ENCODE peak calls at places on chromosomes 12 and 14, in six cellular contexts. V, R, I, B, H and U are unnamed samples.
A peak's percentile ranks its signal among the peaks of the same experiment; 100 is the strongest.

GRCh38 chr14:63513756-63514155 is 29.4 kb downstream of the PPP2R5E start:
- DNase-seq in V (no peak), R (no peak), I (no peak), B (no peak), H (no peak), U (no peak)

GRCh38 chr14:104395276-104395675 is 184.3 kb upstream of the C14orf180 start:
- DNase-seq in V (no peak), R (no peak), I (no peak), B (no peak), H (no peak), U (no peak)

GRCh38 chr12:111268738-111269572 is 99.9 kb downstream of the PHETA1 start:
- DNase-seq in V (no peak), R (no peak), I (no peak), B (no peak), H (peak; percentile 3), U (no peak)

GRCh38 chr12:22262309-22262708 is 72.2 kb downstream of the ST8SIA1 start:
- DNase-seq in V (no peak), R (no peak), I (no peak), B (no peak), H (no peak), U (no peak)

GRCh38 chr14:73491977-73492552 is 1.3 kb downstream of the RIOX1 start:
- DNase-seq in V (no peak), R (no peak), I (no peak), B (no peak), H (no peak), U (no peak)

GRCh38 chr12:31861360-31861759 is 97.9 kb upstream of the RESF1 start:
- DNase-seq in V (no peak), R (peak; percentile 19), I (no peak), B (no peak), H (peak; percentile 31), U (no peak)

GRCh38 chr14:68141531-68142088 is 322.0 kb downstream of the RAD51B start:
- DNase-seq in V (no peak), R (no peak), I (no peak), B (peak; percentile 39), H (peak; percentile 70), U (no peak)

GRCh38 chr12:108457734-108458361 is 57.2 kb upstream of the FICD start:
- DNase-seq in V (no peak), R (no peak), I (no peak), B (no peak), H (peak; percentile 57), U (no peak)

GRCh38 chr14:67167420-67168109 is 21.7 kb upstream of the GARIN2 start:
- DNase-seq in V (no peak), R (no peak), I (no peak), B (no peak), H (peak; percentile 17), U (no peak)

GRCh38 chr12:42426733-42427132 is 100.8 kb downstream of the PPHLN1 start:
- DNase-seq in V (no peak), R (no peak), I (no peak), B (no peak), H (no peak), U (peak; percentile 23)

GRCh38 chr12:119412811-119413794 is 78.6 kb downstream of the CCDC60 start:
- DNase-seq in V (no peak), R (peak; percentile 59), I (peak; percentile 44), B (peak; percentile 80), H (peak; percentile 17), U (peak; percentile 52)

GRCh38 chr14:90732723-90733122 is 83.5 kb downstream of the TTC7B start:
- DNase-seq in V (no peak), R (no peak), I (no peak), B (no peak), H (no peak), U (no peak)

GRCh38 chr14:75847584-75847983 is 134.2 kb downstream of the TGFB3 start:
- DNase-seq in V (no peak), R (no peak), I (no peak), B (no peak), H (no peak), U (no peak)

GRCh38 chr12:63991036-63991547 is 146.6 kb downstream of the SRGAP1 start:
- DNase-seq in V (no peak), R (no peak), I (no peak), B (no peak), H (no peak), U (no peak)

GRCh38 chr14:36816481-36816880 is 154.8 kb downstream of the PAX9 start:
- DNase-seq in V (no peak), R (no peak), I (no peak), B (no peak), H (no peak), U (no peak)

GRCh38 chr12:22624573-22624907 is 431 bp upstream of the ETNK1 start:
- DNase-seq in V (no peak), R (no peak), I (no peak), B (no peak), H (no peak), U (no peak)

GRCh38 chr14:66752109-66752508 is 244.2 kb downstream of the GPHN start:
- DNase-seq in V (no peak), R (no peak), I (no peak), B (no peak), H (no peak), U (no peak)

GRCh38 chr12:109191621-109192250 is 75.3 kb downstream of the ACACB start:
- DNase-seq in V (no peak), R (no peak), I (no peak), B (no peak), H (no peak), U (no peak)

GRCh38 chr14:90452366-90452765 is 55.5 kb downstream of the CALM1 start:
- DNase-seq in V (no peak), R (no peak), I (no peak), B (no peak), H (no peak), U (no peak)

GRCh38 chr12:22856120-22856699 is 231.2 kb downstream of the ETNK1 start:
- DNase-seq in V (no peak), R (no peak), I (no peak), B (peak; percentile 28), H (peak; percentile 65), U (peak; percentile 11)

GRCh38 chr14:88837495-88837894 is 13.0 kb downstream of the TTC8 start:
- DNase-seq in V (no peak), R (no peak), I (no peak), B (no peak), H (no peak), U (no peak)

GRCh38 chr14:21109377-21110260 is 8.8 kb downstream of the TMEM253 start:
- DNase-seq in V (no peak), R (no peak), I (no peak), B (no peak), H (no peak), U (no peak)

GRCh38 chr12:55930771-55931316 is at the start of gene DGKA:
- DNase-seq in V (no peak), R (peak; percentile 36), I (peak; percentile 30), B (peak; percentile 74), H (peak; percentile 89), U (no peak)

GRCh38 chr12:26818201-26818600 is 14.8 kb downstream of the ITPR2 start:
- DNase-seq in V (no peak), R (no peak), I (no peak), B (no peak), H (no peak), U (no peak)

GRCh38 chr14:103101257-103101963 is 6.9 kb downstream of the EXOC3L4 start:
- DNase-seq in V (no peak), R (no peak), I (no peak), B (no peak), H (no peak), U (no peak)

GRCh38 chr12:74541074-74541473 is 3.4 kb downstream of the ATXN7L3B start:
- DNase-seq in V (no peak), R (no peak), I (no peak), B (no peak), H (no peak), U (no peak)
- H3K4me1 ChIP-seq in V (peaks cover 27% of the 10 kb centered on the region), R (peaks cover 42% of the 10 kb centered on the region), I (peaks cover 46% of the 10 kb centered on the region), B (peaks cover 29% of the 10 kb centered on the region), H (peaks cover 34% of the 10 kb centered on the region), U (peaks cover 17% of the 10 kb centered on the region)

DNA sequence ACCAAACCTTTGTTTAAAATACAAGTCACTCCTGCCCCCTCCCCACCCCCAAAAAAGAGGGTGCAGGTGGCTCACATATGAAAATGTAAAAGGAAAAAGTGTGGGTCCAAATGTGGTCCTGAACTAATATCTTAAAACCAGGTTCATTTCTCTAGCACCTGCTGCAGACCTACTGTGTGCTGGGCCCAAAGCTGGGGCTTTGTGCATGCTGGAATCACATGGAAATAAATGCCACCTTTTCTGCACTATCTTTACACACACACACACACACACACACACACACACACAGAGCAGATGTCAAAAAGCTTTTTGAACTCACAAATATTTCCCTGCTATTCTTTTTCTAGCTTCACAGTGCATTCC is 3.2 kb upstream of the BCL11B start:
- DNase-seq in V (no peak), R (no peak), I (no peak), B (no peak), H (no peak), U (no peak)
- H3K4me3 ChIP-seq in V (no peak overlapping the region), R (no peak overlapping the region), I (no peak overlapping the region), B (no peak overlapping the region), H (no peak overlapping the region), U (no peak overlapping the region)

GRCh38 chr12:12529783-12530421 is 32.8 kb downstream of the DUSP16 start:
- DNase-seq in V (no peak), R (no peak), I (no peak), B (no peak), H (no peak), U (no peak)
- H3K4me1 ChIP-seq in V (peaks cover 32% of the 10 kb centered on the region), R (peaks cover 65% of the 10 kb centered on the region), I (peaks cover 49% of the 10 kb centered on the region), B (peaks cover 54% of the 10 kb centered on the region), H (no peaks in the 10 kb centered on the region), U (no peaks in the 10 kb centered on the region)

DNA sequence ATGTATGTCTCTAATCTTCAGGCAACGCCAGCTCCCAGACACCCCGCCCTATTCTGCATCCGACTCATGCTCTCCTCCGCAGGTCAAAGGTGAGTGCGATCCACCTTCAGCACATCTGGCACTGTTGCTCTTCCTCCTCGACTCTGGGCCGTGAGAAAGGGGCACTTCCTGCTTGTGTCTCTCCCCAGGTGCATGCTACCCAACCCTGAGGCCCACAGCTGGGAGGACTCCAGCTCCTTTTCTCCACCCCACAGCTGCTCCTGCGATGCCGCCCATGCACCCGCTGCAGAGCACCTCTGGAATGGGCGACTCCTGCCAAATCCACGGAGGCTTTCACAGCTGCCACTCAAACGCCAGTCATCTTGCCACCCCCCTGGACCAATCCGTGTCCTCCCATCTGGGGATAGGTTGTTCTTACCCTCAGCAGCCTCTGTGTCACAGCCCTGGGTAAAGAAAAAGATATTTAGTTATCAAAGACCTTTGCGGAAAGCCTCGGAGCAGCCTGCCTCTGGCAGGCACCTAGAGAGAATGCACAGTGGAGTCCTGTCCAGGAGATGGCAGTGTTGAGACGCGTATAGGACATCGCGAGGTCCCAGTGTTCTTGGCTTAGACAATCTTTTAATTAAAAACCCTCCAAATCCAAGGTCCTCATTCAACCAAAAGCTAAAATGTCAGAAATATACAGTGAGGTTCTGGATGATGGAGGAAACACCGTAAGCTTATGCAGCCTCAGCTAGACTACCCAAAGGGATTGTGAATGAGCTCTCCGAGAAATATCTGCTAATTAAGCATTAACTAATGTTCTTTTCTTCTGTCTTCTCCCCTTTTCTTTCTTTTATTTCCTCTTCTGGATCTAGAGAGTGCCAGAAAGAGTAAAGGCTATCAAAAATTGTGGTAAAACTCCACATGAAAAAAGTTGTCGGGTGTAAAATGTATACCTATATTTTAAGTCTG is 54.3 kb downstream of the MYRFL start:
- DNase-seq in V (peak; percentile 12), R (peak; percentile 79), I (peak; percentile 45), B (peak; percentile 88), H (peak; percentile 92), U (peak; percentile 56)
- H3K4me3 ChIP-seq in V (no peak overlapping the region), R (no peak overlapping the region), I (peak overlapping the region; percentile 18), B (no peak overlapping the region), H (peak overlapping the region; percentile 73), U (no peak overlapping the region)